ENCODE peak calls at places on chromosomes 5 and 9, in ten cellular contexts. I, P, H, E, O, A, D, X, R and K are unnamed samples.

GRCh38 chr5:146584750-146585149 is 68.8 kb upstream of the GPR151 start:
- DNase-seq in P (no peak), O (no peak), R (no peak), X (no peak), E (no peak), I (no peak), A (no peak), H (no peak), D (no peak), K (no peak)

GRCh38 chr9:26158631-26159150 is 480.4 kb upstream of the TUSC1 start:
- DNase-seq in E (no peak), X (no peak), I (peak), A (no peak), P (no peak), O (no peak), D (no peak), R (no peak), H (no peak), K (no peak)

GRCh38 chr9:21688108-21689102 is 114.0 kb upstream of the MTAP start:
- DNase-seq in O (no peak), D (no peak), H (no peak), E (no peak), A (no peak), P (peak), I (no peak), R (no peak), X (no peak), K (no peak)

GRCh38 chr5:134957920-134958608 is 9.6 kb upstream of the CATSPER3 start:
- DNase-seq in E (no peak), D (no peak), A (peak), O (no peak), X (no peak), I (no peak), P (no peak), H (no peak), R (no peak), K (no peak)

GRCh38 chr5:157263586-157264090 is 2.3 kb upstream of the CYFIP2 start:
- DNase-seq in E (no peak), R (no peak), P (no peak), A (no peak), H (no peak), O (no peak), X (peak), D (no peak), I (peak), K (no peak)

GRCh38 chr5:1185652-1186350 is 15.6 kb upstream of the SLC6A19 start:
- DNase-seq in H (no peak), E (no peak), A (no peak), I (no peak), R (no peak), O (peak), P (no peak), X (no peak), D (no peak), K (peak)

GRCh38 chr9:108580021-108580439 is 275.8 kb downstream of the ACTL7B start:
- DNase-seq in E (no peak), X (no peak), R (no peak), I (peak), O (no peak), D (no peak), H (no peak), A (peak), P (no peak), K (peak)

GRCh38 chr5:170662966-170663365 is 120.6 kb upstream of the GABRP start:
- DNase-seq in X (no peak), O (no peak), D (no peak), R (no peak), E (no peak), I (no peak), A (no peak), H (no peak), P (no peak), K (no peak)

GRCh38 chr9:132769895-132770774 is 99.9 kb downstream of the GTF3C4 start:
- DNase-seq in E (peak), X (peak), I (peak), H (peak), A (peak), P (no peak), R (peak), O (no peak), D (peak), K (peak)

GRCh38 chr5:126015244-126016054 is 407.8 kb upstream of the GRAMD2B start:
- DNase-seq in P (no peak), A (no peak), I (no peak), O (no peak), R (no peak), D (peak), X (no peak), H (no peak), E (no peak), K (no peak)

GRCh38 chr9:134883040-134883782 is 2.6 kb downstream of the FCN2 start:
- DNase-seq in O (no peak), X (no peak), E (no peak), D (no peak), P (no peak), H (no peak), A (no peak), I (no peak), R (no peak), K (no peak)

GRCh38 chr9:38233796-38234355 is 158.6 kb upstream of the ALDH1B1 start:
- DNase-seq in I (no peak), D (no peak), P (no peak), A (peak), E (no peak), O (no peak), H (no peak), R (no peak), X (no peak), K (no peak)